ENCODE peak calls at places on chromosomes 16 and 17, in eight cellular contexts. One of them, this sample, is unnamed.
A peak's percentile ranks its signal among the peaks of the same experiment; 100 is the strongest.

GRCh38 chr16:28609631-28610594 is at the start of gene SULT1A1:
- DNase-seq in ovary: no peak
- DNase-seq in HCT116: no peak
- DNase-seq in glutamatergic neuron: no peak
- DNase-seq in brain microvascular endothelial cell: no peak
- DNase-seq in fibroblast of pulmonary artery: peak; percentile 60
- DNase-seq in tibial artery: peak; percentile 58
- DNase-seq in WTC11: peak; percentile 38
- DNase-seq in this sample: no peak

GRCh38 chr17:17837380-17837821 is 615 bp upstream of the SREBF1 start:
- DNase-seq in ovary: peak; percentile 33
- DNase-seq in HCT116: peak; percentile 69
- DNase-seq in glutamatergic neuron: no peak
- DNase-seq in brain microvascular endothelial cell: peak; percentile 69
- DNase-seq in fibroblast of pulmonary artery: peak; percentile 92
- DNase-seq in tibial artery: peak; percentile 84
- DNase-seq in WTC11: no peak
- DNase-seq in this sample: no peak

GRCh38 chr17:38914741-38915638 is 10.4 kb upstream of the LASP1NB start:
- DNase-seq in ovary: peak; percentile 16
- DNase-seq in HCT116: no peak
- DNase-seq in glutamatergic neuron: no peak
- DNase-seq in brain microvascular endothelial cell: no peak
- DNase-seq in fibroblast of pulmonary artery: no peak
- DNase-seq in tibial artery: no peak
- DNase-seq in WTC11: peak; percentile 62
- DNase-seq in this sample: no peak

GRCh38 chr17:77375526-77375916 is 234.8 kb downstream of the SEC14L1 start:
- DNase-seq in ovary: no peak
- DNase-seq in HCT116: no peak
- DNase-seq in glutamatergic neuron: no peak
- DNase-seq in brain microvascular endothelial cell: no peak
- DNase-seq in fibroblast of pulmonary artery: no peak
- DNase-seq in tibial artery: no peak
- DNase-seq in WTC11: no peak
- DNase-seq in this sample: no peak

GRCh38 chr17:8946071-8946470 is 19.4 kb downstream of the PIK3R5 start:
- DNase-seq in ovary: no peak
- DNase-seq in HCT116: no peak
- DNase-seq in glutamatergic neuron: no peak
- DNase-seq in brain microvascular endothelial cell: no peak
- DNase-seq in fibroblast of pulmonary artery: no peak
- DNase-seq in tibial artery: no peak
- DNase-seq in WTC11: no peak
- DNase-seq in this sample: no peak

GRCh38 chr16:19542138-19542821 is 13.2 kb upstream of the VPS35L start:
- DNase-seq in ovary: no peak
- DNase-seq in HCT116: no peak
- DNase-seq in glutamatergic neuron: no peak
- DNase-seq in brain microvascular endothelial cell: no peak
- DNase-seq in fibroblast of pulmonary artery: no peak
- DNase-seq in tibial artery: no peak
- DNase-seq in WTC11: no peak
- DNase-seq in this sample: no peak

GRCh38 chr16:81642943-81643342 is 136.1 kb upstream of the PLCG2 start:
- DNase-seq in ovary: no peak
- DNase-seq in HCT116: no peak
- DNase-seq in glutamatergic neuron: no peak
- DNase-seq in brain microvascular endothelial cell: no peak
- DNase-seq in fibroblast of pulmonary artery: no peak
- DNase-seq in tibial artery: no peak
- DNase-seq in WTC11: no peak
- DNase-seq in this sample: no peak

GRCh38 chr16:30924086-30924714 is 828 bp downstream of the FBXL19 start:
- DNase-seq in ovary: peak; percentile 76
- DNase-seq in HCT116: no peak
- DNase-seq in glutamatergic neuron: peak; percentile 59
- DNase-seq in brain microvascular endothelial cell: no peak
- DNase-seq in fibroblast of pulmonary artery: no peak
- DNase-seq in tibial artery: no peak
- DNase-seq in WTC11: peak; percentile 48
- DNase-seq in this sample: peak; percentile 67

GRCh38 chr16:974606-975312 is 4.0 kb upstream of the LMF1 start:
- DNase-seq in ovary: no peak
- DNase-seq in HCT116: no peak
- DNase-seq in glutamatergic neuron: no peak
- DNase-seq in brain microvascular endothelial cell: no peak
- DNase-seq in fibroblast of pulmonary artery: no peak
- DNase-seq in tibial artery: no peak
- DNase-seq in WTC11: no peak
- DNase-seq in this sample: no peak

GRCh38 chr17:41666336-41666680 is 22.4 kb upstream of the EIF1 start:
- DNase-seq in ovary: no peak
- DNase-seq in HCT116: no peak
- DNase-seq in glutamatergic neuron: no peak
- DNase-seq in brain microvascular endothelial cell: peak; percentile 53
- DNase-seq in fibroblast of pulmonary artery: peak; percentile 59
- DNase-seq in tibial artery: peak; percentile 32
- DNase-seq in WTC11: no peak
- DNase-seq in this sample: peak; percentile 53

GRCh38 chr17:78944956-78945355 is 19.8 kb upstream of the TIMP2 start:
- DNase-seq in ovary: no peak
- DNase-seq in HCT116: no peak
- DNase-seq in glutamatergic neuron: no peak
- DNase-seq in brain microvascular endothelial cell: no peak
- DNase-seq in fibroblast of pulmonary artery: no peak
- DNase-seq in tibial artery: no peak
- DNase-seq in WTC11: no peak
- DNase-seq in this sample: no peak

GRCh38 chr16:82755570-82756282 is 129.0 kb downstream of the CDH13 start:
- DNase-seq in ovary: no peak
- DNase-seq in HCT116: no peak
- DNase-seq in glutamatergic neuron: no peak
- DNase-seq in brain microvascular endothelial cell: no peak
- DNase-seq in fibroblast of pulmonary artery: peak; percentile 33
- DNase-seq in tibial artery: no peak
- DNase-seq in WTC11: peak; percentile 14
- DNase-seq in this sample: no peak

GRCh38 chr17:4479340-4479981 is 19.2 kb upstream of the SPNS2 start:
- DNase-seq in ovary: no peak
- DNase-seq in HCT116: no peak
- DNase-seq in glutamatergic neuron: no peak
- DNase-seq in brain microvascular endothelial cell: no peak
- DNase-seq in fibroblast of pulmonary artery: no peak
- DNase-seq in tibial artery: no peak
- DNase-seq in WTC11: no peak
- DNase-seq in this sample: no peak

GRCh38 chr17:82281076-82281475 is 7.6 kb upstream of the CSNK1D start:
- DNase-seq in ovary: no peak
- DNase-seq in HCT116: no peak
- DNase-seq in glutamatergic neuron: no peak
- DNase-seq in brain microvascular endothelial cell: no peak
- DNase-seq in fibroblast of pulmonary artery: no peak
- DNase-seq in tibial artery: no peak
- DNase-seq in WTC11: no peak
- DNase-seq in this sample: no peak

GRCh38 chr16:11386791-11387546 is 41.7 kb downstream of the RMI2 start:
- DNase-seq in ovary: no peak
- DNase-seq in HCT116: no peak
- DNase-seq in glutamatergic neuron: peak; percentile 62
- DNase-seq in brain microvascular endothelial cell: peak; percentile 43
- DNase-seq in fibroblast of pulmonary artery: peak; percentile 49
- DNase-seq in tibial artery: peak; percentile 51
- DNase-seq in WTC11: peak; percentile 86
- DNase-seq in this sample: peak; percentile 23

GRCh38 chr16:31087481-31087880 is 1.3 kb downstream of the PRSS53 start:
- DNase-seq in ovary: no peak
- DNase-seq in HCT116: no peak
- DNase-seq in glutamatergic neuron: no peak
- DNase-seq in brain microvascular endothelial cell: no peak
- DNase-seq in fibroblast of pulmonary artery: no peak
- DNase-seq in tibial artery: no peak
- DNase-seq in WTC11: no peak
- DNase-seq in this sample: no peak

GRCh38 chr17:13030459-13031305 is 12.9 kb upstream of the ELAC2 start:
- DNase-seq in ovary: no peak
- DNase-seq in HCT116: no peak
- DNase-seq in glutamatergic neuron: peak; percentile 38
- DNase-seq in brain microvascular endothelial cell: peak; percentile 47
- DNase-seq in fibroblast of pulmonary artery: peak; percentile 69
- DNase-seq in tibial artery: peak; percentile 38
- DNase-seq in WTC11: no peak
- DNase-seq in this sample: peak; percentile 49

GRCh38 chr17:35812456-35812855 is 3.2 kb downstream of the TAF15 start:
- DNase-seq in ovary: no peak
- DNase-seq in HCT116: no peak
- DNase-seq in glutamatergic neuron: no peak
- DNase-seq in brain microvascular endothelial cell: no peak
- DNase-seq in fibroblast of pulmonary artery: no peak
- DNase-seq in tibial artery: no peak
- DNase-seq in WTC11: no peak
- DNase-seq in this sample: no peak

GRCh38 chr17:57528084-57528451 is 217.0 kb downstream of the CCDC182 start:
- DNase-seq in ovary: no peak
- DNase-seq in HCT116: no peak
- DNase-seq in glutamatergic neuron: no peak
- DNase-seq in brain microvascular endothelial cell: no peak
- DNase-seq in fibroblast of pulmonary artery: no peak
- DNase-seq in tibial artery: no peak
- DNase-seq in WTC11: no peak
- DNase-seq in this sample: no peak

DNA sequence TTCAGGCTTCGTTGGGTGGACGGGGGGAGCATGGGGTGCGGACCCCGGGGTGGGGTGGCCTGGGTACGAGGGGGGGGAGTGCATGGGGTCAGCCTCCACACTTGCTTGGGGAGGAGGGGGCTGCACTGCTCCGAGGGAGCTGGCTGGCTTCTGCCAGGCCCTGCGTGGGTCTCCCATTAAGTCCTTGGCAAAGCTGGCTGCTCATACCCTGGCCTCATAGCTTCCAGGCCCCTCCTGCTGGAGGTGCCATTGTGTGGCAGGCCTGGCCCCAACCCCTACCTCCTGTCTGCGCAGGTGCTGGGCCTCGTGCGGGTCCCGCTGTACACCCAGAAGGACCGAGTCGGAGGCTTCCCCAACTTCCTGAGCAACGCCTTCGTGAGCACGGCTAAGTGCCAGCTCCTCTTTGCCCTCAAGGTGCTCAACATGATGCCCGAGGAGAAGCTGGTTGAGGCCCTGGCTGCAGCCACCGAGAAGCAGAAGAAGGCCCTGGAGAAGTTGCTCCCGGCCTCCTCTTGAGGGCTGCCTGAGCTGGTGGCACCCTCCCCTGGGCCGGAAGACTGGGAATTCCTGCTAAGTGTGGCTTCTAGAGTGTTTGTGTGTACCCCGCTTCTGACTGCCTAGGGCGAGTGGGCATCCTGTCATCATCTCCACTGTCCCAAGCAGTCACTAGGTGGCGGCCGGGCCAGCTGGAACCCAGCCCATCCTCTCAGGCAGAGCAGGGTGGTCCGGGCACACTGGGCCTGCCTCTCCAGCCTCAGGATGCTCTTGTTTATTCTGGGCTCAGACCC is 1.5 kb downstream of the NUDT16L1 start:
- DNase-seq in ovary: peak; percentile 50
- DNase-seq in HCT116: no peak
- DNase-seq in glutamatergic neuron: no peak
- DNase-seq in brain microvascular endothelial cell: no peak
- DNase-seq in fibroblast of pulmonary artery: no peak
- DNase-seq in tibial artery: peak; percentile 54
- DNase-seq in WTC11: no peak
- DNase-seq in this sample: no peak
- TF ChIP-seq CTCF in ovary: no peak
- TF ChIP-seq CTCF in HCT116: no peak
- TF ChIP-seq CTCF in glutamatergic neuron: no peak
- TF ChIP-seq CTCF in brain microvascular endothelial cell: peak; percentile 21
- TF ChIP-seq CTCF in fibroblast of pulmonary artery: no peak
- TF ChIP-seq CTCF in tibial artery: no peak
- TF ChIP-seq CTCF in WTC11: no peak
- TF ChIP-seq CTCF in this sample: no peak

GRCh38 chr17:37082985-37083384 is 134.2 kb downstream of the AATF start:
- DNase-seq in ovary: no peak
- DNase-seq in HCT116: no peak
- DNase-seq in glutamatergic neuron: no peak
- DNase-seq in brain microvascular endothelial cell: no peak
- DNase-seq in fibroblast of pulmonary artery: no peak
- DNase-seq in tibial artery: no peak
- DNase-seq in WTC11: no peak
- DNase-seq in this sample: no peak

GRCh38 chr17:37079735-37080134 is 131.0 kb downstream of the AATF start:
- DNase-seq in ovary: no peak
- DNase-seq in HCT116: no peak
- DNase-seq in glutamatergic neuron: no peak
- DNase-seq in brain microvascular endothelial cell: peak; percentile 18
- DNase-seq in fibroblast of pulmonary artery: peak; percentile 79
- DNase-seq in tibial artery: no peak
- DNase-seq in WTC11: no peak
- DNase-seq in this sample: no peak

GRCh38 chr17:37082461-37082860 is 133.7 kb downstream of the AATF start:
- DNase-seq in ovary: no peak
- DNase-seq in HCT116: no peak
- DNase-seq in glutamatergic neuron: no peak
- DNase-seq in brain microvascular endothelial cell: no peak
- DNase-seq in fibroblast of pulmonary artery: no peak
- DNase-seq in tibial artery: no peak
- DNase-seq in WTC11: no peak
- DNase-seq in this sample: no peak

GRCh38 chr17:37079065-37079708 is 130.4 kb downstream of the AATF start:
- DNase-seq in ovary: no peak
- DNase-seq in HCT116: no peak
- DNase-seq in glutamatergic neuron: no peak
- DNase-seq in brain microvascular endothelial cell: no peak
- DNase-seq in fibroblast of pulmonary artery: no peak
- DNase-seq in tibial artery: no peak
- DNase-seq in WTC11: no peak
- DNase-seq in this sample: no peak

GRCh38 chr17:37081287-37081686 is 132.5 kb downstream of the AATF start:
- DNase-seq in ovary: no peak
- DNase-seq in HCT116: no peak
- DNase-seq in glutamatergic neuron: no peak
- DNase-seq in brain microvascular endothelial cell: peak; percentile 12
- DNase-seq in fibroblast of pulmonary artery: peak; percentile 66
- DNase-seq in tibial artery: no peak
- DNase-seq in WTC11: no peak
- DNase-seq in this sample: no peak
- TF ChIP-seq CTCF in ovary: no peak
- TF ChIP-seq CTCF in HCT116: no peak
- TF ChIP-seq CTCF in glutamatergic neuron: no peak
- TF ChIP-seq CTCF in brain microvascular endothelial cell: peak; percentile 36
- TF ChIP-seq CTCF in fibroblast of pulmonary artery: peak; percentile 34
- TF ChIP-seq CTCF in tibial artery: no peak
- TF ChIP-seq CTCF in WTC11: no peak
- TF ChIP-seq CTCF in this sample: no peak

GRCh38 chr17:59607817-59608403 is 11.8 kb upstream of the CLTC start:
- DNase-seq in ovary: no peak
- DNase-seq in HCT116: no peak
- DNase-seq in glutamatergic neuron: peak; percentile 55
- DNase-seq in brain microvascular endothelial cell: no peak
- DNase-seq in fibroblast of pulmonary artery: no peak
- DNase-seq in tibial artery: no peak
- DNase-seq in WTC11: peak; percentile 73
- DNase-seq in this sample: no peak
- TF ChIP-seq CTCF in ovary: no peak
- TF ChIP-seq CTCF in HCT116: peak; percentile 61
- TF ChIP-seq CTCF in glutamatergic neuron: peak; percentile 54
- TF ChIP-seq CTCF in brain microvascular endothelial cell: peak; percentile 40
- TF ChIP-seq CTCF in fibroblast of pulmonary artery: peak; percentile 27
- TF ChIP-seq CTCF in tibial artery: no peak
- TF ChIP-seq CTCF in WTC11: peak; percentile 64
- TF ChIP-seq CTCF in this sample: peak; percentile 35

GRCh38 chr17:44878627-44879221 is 20.5 kb downstream of the EFTUD2 start:
- DNase-seq in ovary: no peak
- DNase-seq in HCT116: peak; percentile 6
- DNase-seq in glutamatergic neuron: peak; percentile 43
- DNase-seq in brain microvascular endothelial cell: peak; percentile 16
- DNase-seq in fibroblast of pulmonary artery: peak; percentile 58
- DNase-seq in tibial artery: no peak
- DNase-seq in WTC11: no peak
- DNase-seq in this sample: peak; percentile 43
- TF ChIP-seq CTCF in ovary: no peak
- TF ChIP-seq CTCF in HCT116: peak; percentile 71
- TF ChIP-seq CTCF in glutamatergic neuron: peak; percentile 70
- TF ChIP-seq CTCF in brain microvascular endothelial cell: peak; percentile 66
- TF ChIP-seq CTCF in fibroblast of pulmonary artery: peak; percentile 67
- TF ChIP-seq CTCF in tibial artery: peak; percentile 57
- TF ChIP-seq CTCF in WTC11: no peak
- TF ChIP-seq CTCF in this sample: peak; percentile 57